ENCODE peak calls at places on chromosomes 16 and 17, in four cellular contexts. I, H, K and W are unnamed samples.

GRCh38 chr17:78667741-78668640 is 90.8 kb upstream of the DNAH17 start:
- DNase-seq in I (no peak), H (no peak), K (no peak), W (no peak)

GRCh38 chr16:77273815-77274214 is 74.6 kb downstream of the SYCE1L start:
- DNase-seq in I (no peak), H (no peak), K (no peak), W (peak; percentile 18)

GRCh38 chr16:68760671-68761275 is 23.7 kb downstream of the CDH1 start:
- DNase-seq in I (peak; percentile 39), H (no peak), K (peak; percentile 10), W (peak; percentile 95)

GRCh38 chr16:57566436-57566835 is 24.0 kb downstream of the ADGRG5 start:
- DNase-seq in I (no peak), H (no peak), K (no peak), W (no peak)

GRCh38 chr17:352421-353212 is at the start of gene RPH3AL:
- DNase-seq in I (no peak), H (no peak), K (no peak), W (peak; percentile 17)

GRCh38 chr17:50830298-50830697 is 5.1 kb upstream of the WFIKKN2 start:
- DNase-seq in I (no peak), H (no peak), K (no peak), W (no peak)

GRCh38 chr16:19555938-19556778 is 655 bp downstream of the VPS35L start:
- DNase-seq in I (peak; percentile 39), H (no peak), K (no peak), W (peak; percentile 33)

GRCh38 chr17:1505586-1505985 is 10.8 kb downstream of the INPP5K start:
- DNase-seq in I (no peak), H (no peak), K (no peak), W (no peak)

GRCh38 chr17:31130286-31131224 is 35.8 kb downstream of the NF1 start:
- DNase-seq in I (no peak), H (no peak), K (no peak), W (no peak)

GRCh38 chr16:29813644-29814562 is 1.9 kb downstream of the PRRT2 start:
- DNase-seq in I (no peak), H (no peak), K (no peak), W (no peak)